ENCODE peak calls at places on chromosomes 12 and 14, in ten cellular contexts. A is lung, K is AG09309, S is cardiac fibroblast, C is GM06990, O is PC-3, G is kidney epithelial cell, F is thyroid gland, W is fibroblast of pulmonary artery, X is right atrium auricular region. V is an unnamed sample.

GRCh38 chr12:100154472-100155247 is 12.0 kb upstream of the BLTP3B start:
- DNase-seq in A (peak), K (no peak), S (peak), C (peak), O (peak), G (no peak), F (peak), W (peak), X (peak), V (peak)

GRCh38 chr12:21607701-21608100 is 3.1 kb upstream of the GYS2 start:
- DNase-seq in A (no peak), K (peak), S (peak), C (no peak), O (peak), G (peak), F (no peak), W (peak), X (no peak), V (peak)

GRCh38 chr12:4118601-4119156 is 154.9 kb upstream of the CCND2 start:
- DNase-seq in A (peak), K (no peak), S (no peak), C (peak), O (no peak), G (no peak), F (no peak), W (no peak), X (peak), V (no peak)

GRCh38 chr12:19533567-19533966 is 94.3 kb downstream of the AEBP2 start:
- DNase-seq in A (no peak), K (no peak), S (no peak), C (no peak), O (no peak), G (no peak), F (no peak), W (no peak), X (no peak), V (no peak)

GRCh38 chr14:73260574-73260973 is 23.3 kb downstream of the PAPLN start:
- DNase-seq in A (no peak), K (no peak), S (no peak), C (no peak), O (no peak), G (no peak), F (no peak), W (no peak), X (no peak), V (no peak)

GRCh38 chr12:112908548-112908947 is 1.8 kb downstream of the OAS1 start:
- DNase-seq in A (no peak), K (no peak), S (no peak), C (no peak), O (no peak), G (no peak), F (no peak), W (no peak), X (no peak), V (no peak)

GRCh38 chr14:90517431-90517841 is 120.6 kb downstream of the CALM1 start:
- DNase-seq in A (no peak), K (no peak), S (no peak), C (no peak), O (no peak), G (no peak), F (peak), W (no peak), X (no peak), V (no peak)

GRCh38 chr12:71158361-71158882 is 623 bp upstream of the TSPAN8 start:
- DNase-seq in A (no peak), K (no peak), S (no peak), C (no peak), O (peak), G (no peak), F (peak), W (peak), X (no peak), V (no peak)

GRCh38 chr14:68341765-68342212 is 451.1 kb downstream of the ZFP36L1 start:
- DNase-seq in A (no peak), K (no peak), S (no peak), C (peak), O (no peak), G (no peak), F (no peak), W (no peak), X (no peak), V (no peak)

GRCh38 chr12:53268637-53269562 is 801 bp downstream of the ESPL1 start:
- DNase-seq in A (no peak), K (no peak), S (no peak), C (no peak), O (no peak), G (no peak), F (no peak), W (no peak), X (no peak), V (peak)

DNA sequence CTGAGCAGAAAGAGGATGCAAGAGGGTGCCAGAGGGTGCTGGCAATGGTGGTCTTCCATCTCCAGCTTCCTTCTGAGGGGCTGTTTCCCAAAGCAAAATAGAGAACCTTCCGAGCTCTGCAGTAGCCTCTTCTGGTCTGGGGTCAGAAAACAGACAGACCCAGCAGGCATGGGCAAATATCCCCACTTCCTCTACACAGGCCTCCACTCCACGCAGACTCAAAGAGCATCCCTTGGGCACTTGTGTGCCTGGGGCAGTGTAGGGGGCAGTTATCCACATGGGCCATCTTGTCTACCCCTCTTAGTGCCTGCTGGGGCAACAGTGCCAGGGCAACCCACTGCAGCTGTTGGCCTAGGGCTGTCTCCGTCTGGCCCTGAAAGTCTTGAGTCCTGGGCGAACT is 231.9 kb downstream of the TTC8 start:
- DNase-seq in A (no peak), K (no peak), S (no peak), C (no peak), O (no peak), G (no peak), F (no peak), W (no peak), X (no peak), V (no peak)
- H3K4me3 ChIP-seq in A (no peak), K (no peak), S (no peak), C (no peak), O (no peak), G (no peak), F (no peak), W (no peak), X (no peak), V (no peak)

GRCh38 chr12:47818382-47818700 is 1.4 kb downstream of the HDAC7 start:
- DNase-seq in A (no peak), K (no peak), S (peak), C (no peak), O (no peak), G (no peak), F (no peak), W (no peak), X (no peak), V (no peak)

GRCh38 chr12:47818007-47818376 is 1.7 kb downstream of the HDAC7 start:
- DNase-seq in A (no peak), K (no peak), S (no peak), C (no peak), O (no peak), G (no peak), F (no peak), W (no peak), X (no peak), V (no peak)

GRCh38 chr12:47819902-47820630 is at the start of gene HDAC7:
- DNase-seq in A (peak), K (no peak), S (peak), C (peak), O (peak), G (no peak), F (peak), W (peak), X (peak), V (peak)

GRCh38 chr12:47819544-47819901 is 180 bp downstream of the HDAC7 start:
- DNase-seq in A (no peak), K (no peak), S (no peak), C (no peak), O (no peak), G (no peak), F (no peak), W (no peak), X (no peak), V (no peak)

DNA sequence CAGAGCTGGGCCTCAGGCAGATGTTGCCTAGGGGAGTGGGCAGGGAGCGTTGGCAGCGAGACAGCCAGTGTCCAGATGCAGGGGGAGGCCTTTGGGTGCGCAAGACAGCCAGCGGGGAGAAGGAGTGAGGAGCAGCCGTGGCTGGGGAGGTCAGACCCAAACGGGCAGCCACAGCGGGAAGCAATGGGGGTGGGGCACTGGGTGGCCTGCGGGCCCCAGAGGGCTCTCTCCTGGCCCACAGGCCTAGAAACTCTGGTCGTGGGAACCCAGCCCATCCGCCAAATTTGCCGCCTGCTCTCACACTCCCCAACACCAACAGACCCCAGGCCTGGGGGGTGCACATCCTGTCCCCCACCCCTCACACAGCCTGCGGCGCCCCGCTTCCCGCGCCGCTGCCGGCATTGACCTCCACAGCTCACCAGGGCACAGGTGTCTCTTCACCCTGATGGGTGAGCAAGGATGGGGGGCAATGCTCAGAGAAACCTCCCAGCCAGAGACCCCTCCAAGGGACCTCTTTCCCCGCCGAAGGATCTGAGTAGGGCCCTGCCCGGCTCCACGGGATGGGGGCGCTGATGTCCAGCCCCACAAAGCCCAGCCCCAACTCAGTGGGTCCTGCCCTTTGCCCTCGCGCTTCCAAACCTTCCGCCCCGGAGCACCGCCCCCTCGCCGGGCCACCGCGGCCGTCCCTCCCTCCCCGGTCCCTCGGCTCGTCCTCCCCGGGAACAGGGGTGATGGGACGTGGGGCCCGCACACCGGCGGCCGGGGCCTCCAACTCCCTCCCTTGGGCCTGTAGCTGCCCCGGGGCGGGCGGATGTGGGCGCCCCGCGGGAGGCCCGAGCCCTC is 781 bp downstream of the HDAC7 start:
- DNase-seq in A (peak), K (no peak), S (peak), C (peak), O (no peak), G (no peak), F (peak), W (peak), X (no peak), V (peak)
- TF ChIP-seq CTCF in A (no peak), K (peak), S (peak), C (peak), O (peak), G (peak), F (peak), W (peak), X (peak), V (peak)

GRCh38 chr12:23954332-23954731 is 4.9 kb upstream of the SOX5 start:
- DNase-seq in A (no peak), K (no peak), S (no peak), C (no peak), O (no peak), G (no peak), F (no peak), W (peak), X (no peak), V (peak)
- H3K4me3 ChIP-seq in A (no peak), K (no peak), S (no peak), C (no peak), O (no peak), G (no peak), F (no peak), W (no peak), X (no peak), V (no peak)

GRCh38 chr14:63130531-63130930 is 73.7 kb upstream of the RHOJ start:
- DNase-seq in A (no peak), K (no peak), S (no peak), C (no peak), O (no peak), G (no peak), F (no peak), W (no peak), X (no peak), V (no peak)

DNA sequence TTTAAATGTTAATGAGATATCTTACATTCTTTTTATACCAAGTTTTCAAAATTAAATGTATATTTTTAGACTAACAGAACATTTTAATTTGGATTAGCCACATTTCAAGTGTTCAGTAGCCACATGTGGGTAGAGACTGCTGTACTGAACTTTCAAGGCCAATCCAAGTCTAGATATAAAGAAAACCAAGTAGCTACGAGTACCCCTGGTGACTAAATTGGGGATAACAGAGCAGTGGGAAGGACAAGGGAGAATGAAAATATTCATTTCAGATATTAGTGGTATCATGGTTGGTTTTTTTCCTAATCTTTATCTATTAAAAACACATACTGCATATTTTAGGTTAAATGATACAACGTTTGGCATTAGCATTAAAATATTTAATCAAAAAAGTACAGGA is 69.4 kb upstream of the RHOJ start:
- DNase-seq in A (no peak), K (no peak), S (peak), C (no peak), O (peak), G (no peak), F (no peak), W (peak), X (no peak), V (no peak)
- TF ChIP-seq CTCF in A (no peak), K (no peak), S (peak), C (peak), O (peak), G (no peak), F (no peak), W (peak), X (peak), V (peak)

GRCh38 chr12:62912644-62913043 is 22.3 kb downstream of the PPM1H start:
- DNase-seq in A (no peak), K (no peak), S (no peak), C (no peak), O (no peak), G (no peak), F (no peak), W (no peak), X (no peak), V (no peak)

GRCh38 chr12:62909340-62909739 is 25.6 kb downstream of the PPM1H start:
- DNase-seq in A (no peak), K (no peak), S (no peak), C (no peak), O (no peak), G (no peak), F (no peak), W (no peak), X (no peak), V (no peak)

GRCh38 chr12:62911288-62911687 is 23.7 kb downstream of the PPM1H start:
- DNase-seq in A (no peak), K (no peak), S (no peak), C (no peak), O (no peak), G (no peak), F (no peak), W (no peak), X (no peak), V (no peak)

GRCh38 chr12:62908667-62909066 is 26.3 kb downstream of the PPM1H start:
- DNase-seq in A (no peak), K (no peak), S (no peak), C (no peak), O (no peak), G (no peak), F (no peak), W (no peak), X (no peak), V (no peak)

GRCh38 chr12:62910549-62911169 is 24.3 kb downstream of the PPM1H start:
- DNase-seq in A (no peak), K (no peak), S (no peak), C (no peak), O (no peak), G (no peak), F (no peak), W (no peak), X (no peak), V (no peak)
- H3K4me3 ChIP-seq in A (no peak), K (no peak), S (no peak), C (no peak), O (no peak), G (no peak), F (no peak), W (no peak), X (no peak), V (no peak)

DNA sequence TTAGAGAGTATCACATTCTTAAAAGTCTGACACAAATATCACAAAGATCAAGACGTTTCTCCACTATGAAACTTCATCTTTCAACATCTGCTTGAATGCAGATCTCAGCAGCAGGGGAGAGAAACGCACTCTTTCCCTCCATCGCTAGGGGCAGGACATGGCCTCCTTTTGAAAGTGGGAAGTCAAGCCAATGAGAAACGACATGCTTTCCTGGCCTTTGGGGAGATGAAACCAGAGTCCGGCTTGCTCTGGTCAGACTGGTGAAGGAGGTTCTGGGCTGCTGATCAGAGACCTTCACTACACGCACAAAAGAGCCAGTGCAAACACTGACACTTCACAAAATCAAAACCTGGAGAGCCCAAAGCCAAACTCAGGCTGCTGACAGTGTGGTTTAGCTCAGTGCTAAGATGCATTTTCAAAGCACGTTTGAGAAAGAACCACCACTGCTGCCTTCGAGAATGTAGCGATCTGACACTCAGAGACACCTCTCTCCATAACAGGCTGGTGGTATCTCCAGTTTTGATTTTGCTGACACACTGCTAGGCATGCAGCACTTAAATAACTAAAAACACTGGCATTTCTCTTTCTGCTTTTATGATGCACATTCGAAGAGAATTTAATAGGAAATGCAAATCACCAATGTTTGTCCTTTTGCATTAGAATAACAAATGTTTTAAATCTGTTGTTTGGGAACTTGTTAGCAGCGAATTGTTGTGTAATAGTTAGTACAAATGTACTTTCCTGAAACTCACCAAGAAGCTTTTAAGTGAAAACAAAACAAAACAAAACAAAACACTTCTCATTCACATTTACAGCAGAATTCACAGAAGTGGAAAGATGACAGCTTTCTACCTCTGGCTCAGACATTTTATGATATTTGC is 93.9 kb upstream of the OVCH1 start:
- DNase-seq in A (no peak), K (no peak), S (peak), C (no peak), O (no peak), G (no peak), F (peak), W (peak), X (no peak), V (peak)
- TF ChIP-seq CTCF in A (no peak), K (peak), S (peak), C (no peak), O (no peak), G (peak), F (peak), W (peak), X (peak), V (peak)

GRCh38 chr14:101336203-101336602 is 225.1 kb upstream of the DIO3 start:
- DNase-seq in A (no peak), K (no peak), S (no peak), C (no peak), O (no peak), G (no peak), F (no peak), W (no peak), X (no peak), V (no peak)

GRCh38 chr14:101333335-101334280 is 227.7 kb upstream of the DIO3 start:
- DNase-seq in A (no peak), K (no peak), S (no peak), C (no peak), O (peak), G (no peak), F (no peak), W (no peak), X (no peak), V (no peak)

GRCh38 chr14:101334656-101335055 is 226.6 kb upstream of the DIO3 start:
- DNase-seq in A (no peak), K (no peak), S (no peak), C (no peak), O (no peak), G (no peak), F (no peak), W (no peak), X (no peak), V (no peak)

GRCh38 chr14:101335061-101335661 is 226.1 kb upstream of the DIO3 start:
- DNase-seq in A (no peak), K (no peak), S (peak), C (no peak), O (no peak), G (no peak), F (no peak), W (no peak), X (no peak), V (peak)

GRCh38 chr14:101337053-101337452 is 224.2 kb upstream of the DIO3 start:
- DNase-seq in A (no peak), K (no peak), S (no peak), C (no peak), O (no peak), G (no peak), F (no peak), W (no peak), X (no peak), V (no peak)
- H3K4me3 ChIP-seq in A (no peak), K (no peak), S (no peak), C (no peak), O (no peak), G (no peak), F (no peak), W (no peak), X (no peak), V (no peak)

DNA sequence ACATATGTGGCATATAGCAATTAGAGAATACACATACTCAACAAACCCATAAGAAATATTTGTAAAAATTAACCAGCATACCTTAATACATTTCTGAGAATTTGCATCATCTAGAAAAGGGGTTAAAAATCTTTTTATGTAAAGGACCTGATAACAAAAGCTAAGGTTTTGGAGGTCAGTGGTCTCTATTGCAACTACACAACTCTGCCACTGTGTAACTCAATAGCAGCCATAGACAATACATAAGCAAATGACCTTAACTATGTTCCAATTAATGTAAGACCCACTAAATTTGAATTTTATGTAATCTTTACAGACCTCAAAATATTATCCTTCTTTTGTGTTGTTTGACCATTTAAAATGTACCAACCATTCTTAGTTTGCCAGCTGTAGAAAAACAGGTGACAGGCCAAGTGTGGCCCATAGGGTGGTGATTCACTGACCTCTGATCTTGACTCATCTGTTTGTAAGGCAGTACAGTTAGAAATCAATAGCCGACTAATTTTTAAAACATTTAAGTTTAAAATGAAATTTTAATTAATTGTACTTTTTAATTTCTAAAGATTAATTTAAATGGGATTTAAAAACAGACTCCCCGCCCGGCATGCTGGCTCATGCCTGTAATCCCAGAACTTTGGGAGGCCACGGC is 7.4 kb upstream of the EPS8 start:
- DNase-seq in A (no peak), K (no peak), S (no peak), C (no peak), O (peak), G (no peak), F (no peak), W (no peak), X (no peak), V (no peak)
- TF ChIP-seq CTCF in A (no peak), K (no peak), S (no peak), C (no peak), O (no peak), G (no peak), F (no peak), W (no peak), X (no peak), V (no peak)

V was measured in fibroblast of villous mesenchyme.